ENCODE peak calls at places on chromosomes 7 and 10, in nine cellular contexts. P is activated CD4-positive, alpha-beta T cell treated with anti-CD3 and anti-CD28 coated beads for 48 hours; S is AG09309; J is hypothalamus; V is choroid plexus epithelial cell; L is NCI-H69; D is COR-L47; M is iPS-NIHi11; O is activated CD8-positive, alpha-beta memory T cell treated with anti-CD3 and anti-CD28 coated beads, Interleukin-2, amount 50 U/mL, for 4 hours. T is an unnamed sample.

GRCh38 chr7:73521636-73522080 is 435 bp downstream of the BAZ1B start:
- DNase-seq in M (peak), O (no peak), S (no peak), L (peak), V (peak), J (peak), D (peak), P (peak), T (peak)

GRCh38 chr10:83357627-83358026 is 781.7 kb upstream of the GHITM start:
- DNase-seq in J (no peak), S (no peak), O (no peak), M (no peak), L (no peak), P (no peak), V (no peak), D (no peak), T (no peak)

GRCh38 chr7:121204537-121204936 is 124.3 kb upstream of the WNT16 start:
- DNase-seq in P (no peak), M (no peak), L (peak), J (no peak), D (peak), S (peak), V (no peak), O (no peak), T (no peak)

GRCh38 chr10:96512997-96513685 is 585 bp downstream of the TLL2 start:
- DNase-seq in J (no peak), S (no peak), P (no peak), L (no peak), D (no peak), M (peak), V (peak), O (peak), T (peak)

GRCh38 chr10:24908793-24909423 is 43.5 kb downstream of the PRTFDC1 start:
- DNase-seq in S (peak), J (no peak), M (no peak), L (no peak), D (no peak), P (no peak), O (no peak), V (peak), T (no peak)

GRCh38 chr10:24882047-24882698 is 70.2 kb downstream of the PRTFDC1 start:
- DNase-seq in S (no peak), V (peak), D (no peak), L (no peak), M (no peak), J (no peak), P (peak), O (peak), T (no peak)

GRCh38 chr10:108597031-108597430 is 1326.3 kb downstream of the XPNPEP1 start:
- DNase-seq in O (no peak), P (no peak), S (peak), J (no peak), D (no peak), M (no peak), L (peak), V (peak), T (no peak)

GRCh38 chr7:11077816-11078215 is 104.1 kb downstream of the PHF14 start:
- DNase-seq in P (no peak), L (no peak), J (no peak), O (no peak), V (peak), D (no peak), M (no peak), S (no peak), T (no peak)

GRCh38 chr10:101767600-101767945 is 8.3 kb downstream of the FGF8 start:
- DNase-seq in S (no peak), O (no peak), D (no peak), L (no peak), V (no peak), M (no peak), J (no peak), P (no peak), T (no peak)

GRCh38 chr10:31321396-31321941 is 2.5 kb downstream of the ZEB1 start:
- DNase-seq in L (peak), S (no peak), M (no peak), P (peak), D (peak), V (peak), J (no peak), O (peak), T (no peak)

GRCh38 chr7:25073451-25073850 is 51.6 kb downstream of the CYCS start:
- DNase-seq in M (no peak), P (no peak), O (no peak), V (peak), L (no peak), D (no peak), S (peak), J (no peak), T (no peak)

GRCh38 chr7:46606771-46607170 is 685.7 kb upstream of the IGFBP3 start:
- DNase-seq in O (no peak), V (no peak), M (no peak), D (no peak), J (no peak), L (no peak), P (no peak), S (no peak), T (no peak)

T was measured in germinal center.